ENCODE peak calls at places on chromosome 18, in seven cellular contexts. One of them, this sample, is unnamed.

GRCh38 chr18:23650963-23651927 is 11.5 kb downstream of the ANKRD29 start:
- DNase-seq in neuronal stem cell: no peak
- DNase-seq in right atrium auricular region: no peak
- DNase-seq in NCI-H2029: no peak
- DNase-seq in AG08396: peak
- DNase-seq in substantia nigra: no peak
- DNase-seq in lower leg skin: no peak
- DNase-seq in this sample: no peak

GRCh38 chr18:8828798-8829197 is 123.4 kb downstream of the MTCL1 start:
- DNase-seq in right atrium auricular region: no peak
- DNase-seq in lower leg skin: no peak
- DNase-seq in NCI-H2029: no peak
- DNase-seq in AG08396: no peak
- DNase-seq in neuronal stem cell: no peak
- DNase-seq in substantia nigra: no peak
- DNase-seq in this sample: no peak

GRCh38 chr18:13313006-13313661 is 94.6 kb downstream of the LDLRAD4 start:
- DNase-seq in substantia nigra: no peak
- DNase-seq in NCI-H2029: no peak
- DNase-seq in AG08396: no peak
- DNase-seq in lower leg skin: no peak
- DNase-seq in neuronal stem cell: no peak
- DNase-seq in right atrium auricular region: no peak
- DNase-seq in this sample: peak

GRCh38 chr18:36496022-36496421 is 198.5 kb downstream of the FHOD3 start:
- DNase-seq in neuronal stem cell: no peak
- DNase-seq in right atrium auricular region: no peak
- DNase-seq in substantia nigra: no peak
- DNase-seq in NCI-H2029: no peak
- DNase-seq in lower leg skin: no peak
- DNase-seq in AG08396: no peak
- DNase-seq in this sample: peak

GRCh38 chr18:1370552-1370951 is 465.9 kb downstream of the ADCYAP1 start:
- DNase-seq in neuronal stem cell: no peak
- DNase-seq in AG08396: no peak
- DNase-seq in lower leg skin: no peak
- DNase-seq in right atrium auricular region: no peak
- DNase-seq in substantia nigra: no peak
- DNase-seq in NCI-H2029: no peak
- DNase-seq in this sample: no peak

GRCh38 chr18:55346961-55347740 is 240.8 kb downstream of the TCF4 start:
- DNase-seq in neuronal stem cell: no peak
- DNase-seq in lower leg skin: no peak
- DNase-seq in right atrium auricular region: no peak
- DNase-seq in substantia nigra: peak
- DNase-seq in AG08396: no peak
- DNase-seq in NCI-H2029: no peak
- DNase-seq in this sample: no peak

GRCh38 chr18:46528037-46528436 is 129.0 kb downstream of the LOXHD1 start:
- DNase-seq in AG08396: no peak
- DNase-seq in neuronal stem cell: no peak
- DNase-seq in lower leg skin: no peak
- DNase-seq in NCI-H2029: no peak
- DNase-seq in substantia nigra: no peak
- DNase-seq in right atrium auricular region: no peak
- DNase-seq in this sample: no peak

GRCh38 chr18:56702946-56703345 is 51.8 kb downstream of the WDR7 start:
- DNase-seq in neuronal stem cell: peak
- DNase-seq in lower leg skin: no peak
- DNase-seq in right atrium auricular region: no peak
- DNase-seq in NCI-H2029: peak
- DNase-seq in substantia nigra: no peak
- DNase-seq in AG08396: peak
- DNase-seq in this sample: no peak

GRCh38 chr18:10020176-10020575 is 106.4 kb downstream of the VAPA start:
- DNase-seq in right atrium auricular region: peak
- DNase-seq in neuronal stem cell: no peak
- DNase-seq in substantia nigra: no peak
- DNase-seq in NCI-H2029: peak
- DNase-seq in lower leg skin: no peak
- DNase-seq in AG08396: no peak
- DNase-seq in this sample: no peak

GRCh38 chr18:10892801-10893595 is 256.4 kb downstream of the PIEZO2 start:
- DNase-seq in AG08396: no peak
- DNase-seq in lower leg skin: no peak
- DNase-seq in NCI-H2029: no peak
- DNase-seq in neuronal stem cell: no peak
- DNase-seq in right atrium auricular region: no peak
- DNase-seq in substantia nigra: no peak
- DNase-seq in this sample: no peak

GRCh38 chr18:13211537-13211936 is 7.0 kb upstream of the LDLRAD4 start:
- DNase-seq in substantia nigra: no peak
- DNase-seq in right atrium auricular region: no peak
- DNase-seq in lower leg skin: no peak
- DNase-seq in neuronal stem cell: no peak
- DNase-seq in NCI-H2029: no peak
- DNase-seq in AG08396: no peak
- DNase-seq in this sample: no peak

GRCh38 chr18:79797518-79798345 is at the start of gene KCNG2:
- DNase-seq in lower leg skin: no peak
- DNase-seq in substantia nigra: no peak
- DNase-seq in AG08396: peak
- DNase-seq in NCI-H2029: no peak
- DNase-seq in neuronal stem cell: peak
- DNase-seq in right atrium auricular region: no peak
- DNase-seq in this sample: peak

This sample was measured in activated T-cell treated with anti-CD3 and anti-CD28 coated beads, Interleukin-2, amount 50 U/mL, for 72 hours.